ENCODE peak calls at places on chromosomes 16 and 17, in five cellular contexts. One of them, this sample, is unnamed.

GRCh38 chr16:81921415-81921814 is 89.9 kb downstream of the SDR42E1 start:
- DNase-seq in GM23338: no peak
- DNase-seq in mammary epithelial cell: peak
- DNase-seq in GM23248: peak
- DNase-seq in DND-41: no peak
- DNase-seq in this sample: no peak

GRCh38 chr17:6501359-6501758 is 55.0 kb downstream of the PITPNM3 start:
- DNase-seq in GM23338: peak
- DNase-seq in mammary epithelial cell: no peak
- DNase-seq in GM23248: no peak
- DNase-seq in DND-41: no peak
- DNase-seq in this sample: no peak

GRCh38 chr16:89187337-89188063 is 12.8 kb downstream of the SLC22A31 start:
- DNase-seq in GM23338: no peak
- DNase-seq in mammary epithelial cell: no peak
- DNase-seq in GM23248: peak
- DNase-seq in DND-41: peak
- DNase-seq in this sample: no peak

GRCh38 chr16:1821861-1822611 is 4.6 kb downstream of the HAGH start:
- DNase-seq in GM23338: no peak
- DNase-seq in mammary epithelial cell: peak
- DNase-seq in GM23248: no peak
- DNase-seq in DND-41: no peak
- DNase-seq in this sample: no peak

GRCh38 chr17:4786111-4786491 is at the start of gene VMO1:
- DNase-seq in GM23338: peak
- DNase-seq in mammary epithelial cell: no peak
- DNase-seq in GM23248: peak
- DNase-seq in DND-41: no peak
- DNase-seq in this sample: no peak

GRCh38 chr17:633641-634091 is 81.0 kb downstream of the VPS53 start:
- DNase-seq in GM23338: no peak
- DNase-seq in mammary epithelial cell: no peak
- DNase-seq in GM23248: peak
- DNase-seq in DND-41: no peak
- DNase-seq in this sample: no peak

GRCh38 chr17:64099543-64099942 is 30.4 kb downstream of the ERN1 start:
- DNase-seq in GM23338: no peak
- DNase-seq in mammary epithelial cell: no peak
- DNase-seq in GM23248: no peak
- DNase-seq in DND-41: no peak
- DNase-seq in this sample: no peak

GRCh38 chr17:64074704-64075484 is 54.5 kb upstream of the ICAM2 start:
- DNase-seq in GM23338: no peak
- DNase-seq in mammary epithelial cell: peak
- DNase-seq in GM23248: peak
- DNase-seq in DND-41: no peak
- DNase-seq in this sample: no peak

GRCh38 chr17:44308865-44309264 is 464 bp downstream of the RUNDC3A start:
- DNase-seq in GM23338: no peak
- DNase-seq in mammary epithelial cell: no peak
- DNase-seq in GM23248: no peak
- DNase-seq in DND-41: peak
- DNase-seq in this sample: no peak

GRCh38 chr17:43861960-43862359 is 15.0 kb downstream of the CD300LG start:
- DNase-seq in GM23338: no peak
- DNase-seq in mammary epithelial cell: no peak
- DNase-seq in GM23248: no peak
- DNase-seq in DND-41: no peak
- DNase-seq in this sample: no peak

GRCh38 chr17:9206989-9207317 is 185.6 kb downstream of the NTN1 start:
- DNase-seq in GM23338: no peak
- DNase-seq in mammary epithelial cell: no peak
- DNase-seq in GM23248: no peak
- DNase-seq in DND-41: no peak
- DNase-seq in this sample: no peak

GRCh38 chr16:2308089-2308962 is 32.2 kb downstream of the ABCA3 start:
- DNase-seq in GM23338: no peak
- DNase-seq in mammary epithelial cell: no peak
- DNase-seq in GM23248: no peak
- DNase-seq in DND-41: no peak
- DNase-seq in this sample: no peak

GRCh38 chr17:50129303-50129945 is 536 bp downstream of the SAMD14 start:
- DNase-seq in GM23338: peak
- DNase-seq in mammary epithelial cell: no peak
- DNase-seq in GM23248: peak
- DNase-seq in DND-41: no peak
- DNase-seq in this sample: no peak

GRCh38 chr16:88882358-88883030 is 16.0 kb upstream of the PABPN1L start:
- DNase-seq in GM23338: no peak
- DNase-seq in mammary epithelial cell: no peak
- DNase-seq in GM23248: no peak
- DNase-seq in DND-41: peak
- DNase-seq in this sample: peak

GRCh38 chr17:53428913-53429312 is 393.8 kb upstream of the KIF2B start:
- DNase-seq in GM23338: no peak
- DNase-seq in mammary epithelial cell: no peak
- DNase-seq in GM23248: no peak
- DNase-seq in DND-41: no peak
- DNase-seq in this sample: no peak

GRCh38 chr16:67240506-67240905 is 6.8 kb downstream of the FHOD1 start:
- DNase-seq in GM23338: no peak
- DNase-seq in mammary epithelial cell: peak
- DNase-seq in GM23248: peak
- DNase-seq in DND-41: no peak
- DNase-seq in this sample: no peak

GRCh38 chr16:49092704-49093103 is 188.9 kb downstream of the CBLN1 start:
- DNase-seq in GM23338: no peak
- DNase-seq in mammary epithelial cell: peak
- DNase-seq in GM23248: no peak
- DNase-seq in DND-41: no peak
- DNase-seq in this sample: no peak

GRCh38 chr17:28500712-28501379 is 5.3 kb upstream of the FOXN1 start:
- DNase-seq in GM23338: no peak
- DNase-seq in mammary epithelial cell: no peak
- DNase-seq in GM23248: no peak
- DNase-seq in DND-41: no peak
- DNase-seq in this sample: no peak

GRCh38 chr17:73123606-73124320 is 31.3 kb upstream of the SLC39A11 start:
- DNase-seq in GM23338: no peak
- DNase-seq in mammary epithelial cell: no peak
- DNase-seq in GM23248: no peak
- DNase-seq in DND-41: no peak
- DNase-seq in this sample: no peak

GRCh38 chr16:72473631-72474030 is 301.7 kb upstream of the PMFBP1 start:
- DNase-seq in GM23338: no peak
- DNase-seq in mammary epithelial cell: no peak
- DNase-seq in GM23248: no peak
- DNase-seq in DND-41: no peak
- DNase-seq in this sample: no peak

GRCh38 chr17:19780846-19781245 is 32.7 kb upstream of the ALDH3A1 start:
- DNase-seq in GM23338: no peak
- DNase-seq in mammary epithelial cell: no peak
- DNase-seq in GM23248: no peak
- DNase-seq in DND-41: no peak
- DNase-seq in this sample: no peak

GRCh38 chr17:7748098-7748775 is 30.7 kb downstream of the DNAH2 start:
- DNase-seq in GM23338: no peak
- DNase-seq in mammary epithelial cell: no peak
- DNase-seq in GM23248: peak
- DNase-seq in DND-41: no peak
- DNase-seq in this sample: no peak

GRCh38 chr16:47924950-47925349 is 230.8 kb downstream of the ABCC12 start:
- DNase-seq in GM23338: no peak
- DNase-seq in mammary epithelial cell: no peak
- DNase-seq in GM23248: no peak
- DNase-seq in DND-41: no peak
- DNase-seq in this sample: no peak

GRCh38 chr16:17970366-17970765 is 366.2 kb downstream of the NPIPA8 start:
- DNase-seq in GM23338: no peak
- DNase-seq in mammary epithelial cell: no peak
- DNase-seq in GM23248: no peak
- DNase-seq in DND-41: no peak
- DNase-seq in this sample: no peak

GRCh38 chr17:47310186-47310733 is 13.5 kb upstream of the EFCAB13 start:
- DNase-seq in GM23338: no peak
- DNase-seq in mammary epithelial cell: no peak
- DNase-seq in GM23248: no peak
- DNase-seq in DND-41: no peak
- DNase-seq in this sample: no peak

GRCh38 chr16:22900863-22901262 is 86.9 kb downstream of the HS3ST2 start:
- DNase-seq in GM23338: no peak
- DNase-seq in mammary epithelial cell: no peak
- DNase-seq in GM23248: no peak
- DNase-seq in DND-41: no peak
- DNase-seq in this sample: no peak

GRCh38 chr17:56451629-56452028 is 141.9 kb upstream of the NOG start:
- DNase-seq in GM23338: no peak
- DNase-seq in mammary epithelial cell: peak
- DNase-seq in GM23248: peak
- DNase-seq in DND-41: no peak
- DNase-seq in this sample: no peak

GRCh38 chr17:75457047-75457654 is 716 bp downstream of the TMEM94 start:
- DNase-seq in GM23338: peak
- DNase-seq in mammary epithelial cell: peak
- DNase-seq in GM23248: peak
- DNase-seq in DND-41: peak
- DNase-seq in this sample: no peak

GRCh38 chr17:41907185-41907556 is 11.6 kb downstream of the ACLY start:
- DNase-seq in GM23338: no peak
- DNase-seq in mammary epithelial cell: no peak
- DNase-seq in GM23248: peak
- DNase-seq in DND-41: no peak
- DNase-seq in this sample: no peak

GRCh38 chr16:89386786-89387185 is 103.6 kb downstream of the ANKRD11 start:
- DNase-seq in GM23338: no peak
- DNase-seq in mammary epithelial cell: no peak
- DNase-seq in GM23248: no peak
- DNase-seq in DND-41: no peak
- DNase-seq in this sample: no peak

GRCh38 chr17:44564429-44564828 is 7.1 kb downstream of the FZD2 start:
- DNase-seq in GM23338: peak
- DNase-seq in mammary epithelial cell: no peak
- DNase-seq in GM23248: no peak
- DNase-seq in DND-41: no peak
- DNase-seq in this sample: no peak

GRCh38 chr16:16045311-16045710 is 95.9 kb downstream of the ABCC1 start:
- DNase-seq in GM23338: no peak
- DNase-seq in mammary epithelial cell: peak
- DNase-seq in GM23248: peak
- DNase-seq in DND-41: no peak
- DNase-seq in this sample: no peak

DNA sequence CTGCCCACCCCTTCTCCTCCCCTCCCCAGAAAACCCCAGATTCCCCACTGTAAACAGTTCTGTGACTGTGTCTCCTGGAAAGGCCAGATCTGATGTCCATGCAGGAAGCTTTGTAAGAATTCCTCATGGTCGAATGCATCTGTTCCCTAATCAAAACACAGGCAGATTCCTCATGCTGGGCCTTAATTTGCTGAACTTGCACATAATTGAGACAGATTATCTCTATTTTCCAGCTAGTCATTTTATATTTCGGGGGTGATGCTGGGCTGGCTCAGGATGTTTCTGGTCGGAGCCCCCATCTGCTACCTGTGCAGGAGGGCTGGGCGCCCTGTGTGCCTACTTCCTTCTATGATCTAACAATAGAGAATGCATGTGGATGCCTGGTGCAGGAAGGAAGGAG is 233.7 kb upstream of the ASIC2 start:
- DNase-seq in GM23338: no peak
- DNase-seq in mammary epithelial cell: no peak
- DNase-seq in GM23248: no peak
- DNase-seq in DND-41: no peak
- DNase-seq in this sample: no peak
- H3K4me2 ChIP-seq in GM23338: no peak
- H3K4me2 ChIP-seq in mammary epithelial cell: no peak
- H3K4me2 ChIP-seq in GM23248: no peak
- H3K4me2 ChIP-seq in DND-41: no peak
- H3K4me2 ChIP-seq in this sample: no peak

GRCh38 chr17:61458491-61459433 is 6.5 kb downstream of the TBX4 start:
- DNase-seq in GM23338: peak
- DNase-seq in mammary epithelial cell: no peak
- DNase-seq in GM23248: no peak
- DNase-seq in DND-41: no peak
- DNase-seq in this sample: no peak
- TF ChIP-seq EZH2 in GM23338: peak
- TF ChIP-seq EZH2 in mammary epithelial cell: no peak
- TF ChIP-seq EZH2 in GM23248: no peak
- TF ChIP-seq EZH2 in DND-41: no peak
- TF ChIP-seq EZH2 in this sample: no peak

GRCh38 chr17:39939588-39940419 is 12.3 kb downstream of the LRRC3C start:
- DNase-seq in GM23338: peak
- DNase-seq in mammary epithelial cell: peak
- DNase-seq in GM23248: peak
- DNase-seq in DND-41: peak
- DNase-seq in this sample: no peak
- H3K4me2 ChIP-seq in GM23338: no peak
- H3K4me2 ChIP-seq in mammary epithelial cell: no peak
- H3K4me2 ChIP-seq in GM23248: peak
- H3K4me2 ChIP-seq in DND-41: no peak
- H3K4me2 ChIP-seq in this sample: no peak

GRCh38 chr17:39600469-39601009 is 7.2 kb downstream of the NEUROD2 start:
- DNase-seq in GM23338: no peak
- DNase-seq in mammary epithelial cell: no peak
- DNase-seq in GM23248: no peak
- DNase-seq in DND-41: no peak
- DNase-seq in this sample: no peak
- TF ChIP-seq EZH2 in GM23338: peak
- TF ChIP-seq EZH2 in mammary epithelial cell: no peak
- TF ChIP-seq EZH2 in GM23248: peak
- TF ChIP-seq EZH2 in DND-41: no peak
- TF ChIP-seq EZH2 in this sample: no peak

This sample was measured in HCT116.